ENCODE peak calls at places on chromosome 16, in four cellular contexts. S is body of pancreas; W is bronchial epithelial cell; R is CD8-positive, alpha-beta memory T cell. X is an unnamed sample.

GRCh38 chr16:22897184-22897583 is 83.2 kb downstream of the HS3ST2 start:
- DNase-seq in R (no peak), W (no peak), S (no peak), X (no peak)

GRCh38 chr16:88773812-88774291 is 11.2 kb downstream of the PIEZO1 start:
- DNase-seq in W (peak), R (no peak), S (peak), X (no peak)

GRCh38 chr16:88809676-88810165 is 2.0 kb downstream of the APRT start:
- DNase-seq in W (no peak), S (no peak), R (no peak), X (no peak)

GRCh38 chr16:6247150-6247549 is 1085.5 kb upstream of the RBFOX1 start:
- DNase-seq in W (no peak), S (no peak), R (no peak), X (no peak)

GRCh38 chr16:71453051-71453450 is 9.0 kb downstream of the ZNF23 start:
- DNase-seq in S (no peak), R (no peak), W (no peak), X (no peak)

GRCh38 chr16:28259091-28259780 is 33.1 kb upstream of the SBK1 start:
- DNase-seq in W (no peak), S (no peak), R (peak), X (no peak)

GRCh38 chr16:703406-703805 is 2.2 kb downstream of the FBXL16 start:
- DNase-seq in S (no peak), R (no peak), W (no peak), X (no peak)

GRCh38 chr16:87371261-87371866 is 12.2 kb downstream of the FBXO31 start:
- DNase-seq in S (no peak), W (no peak), R (no peak), X (no peak)

GRCh38 chr16:3458852-3459361 is 15.4 kb downstream of the NAA60 start:
- DNase-seq in R (peak), S (peak), W (peak), X (no peak)

GRCh38 chr16:68411086-68411485 is 37.2 kb downstream of the SMPD3 start:
- DNase-seq in S (no peak), W (no peak), R (no peak), X (no peak)

GRCh38 chr16:77584205-77584859 is 138.0 kb upstream of the NUDT7 start:
- DNase-seq in W (peak), S (peak), R (peak), X (peak)

GRCh38 chr16:23520500-23520899 is 10.2 kb upstream of the GGA2 start:
- DNase-seq in W (no peak), S (no peak), R (no peak), X (no peak)

GRCh38 chr16:67652578-67653130 is 7.4 kb downstream of the ACD start:
- DNase-seq in W (no peak), R (no peak), S (peak), X (no peak)

GRCh38 chr16:26348095-26348494 is 656.3 kb downstream of the HS3ST4 start:
- DNase-seq in S (no peak), W (no peak), R (no peak), X (no peak)

GRCh38 chr16:15489016-15489415 is 54.6 kb downstream of the BMERB1 start:
- DNase-seq in S (no peak), R (no peak), W (no peak), X (no peak)

GRCh38 chr16:29951966-29952365 is 9.9 kb upstream of the TMEM219 start:
- DNase-seq in S (no peak), R (no peak), W (no peak), X (no peak)

GRCh38 chr16:86071611-86072240 is 172.8 kb downstream of the IRF8 start:
- DNase-seq in S (no peak), R (no peak), W (no peak), X (no peak)

GRCh38 chr16:67413978-67414891 is 2.0 kb downstream of the ZDHHC1 start:
- DNase-seq in S (no peak), W (no peak), R (no peak), X (no peak)

GRCh38 chr16:56087636-56088035 is 103.7 kb upstream of the GNAO1 start:
- DNase-seq in R (no peak), S (no peak), W (no peak), X (no peak)

X was measured in T-cell.